ENCODE peak calls at places on chromosomes 3 and 15, in four cellular contexts. P, R, Q and X are unnamed samples.

GRCh38 chr3:8891774-8892173 is 71.5 kb downstream of the RAD18 start:
- DNase-seq in Q (no peak), P (no peak), R (no peak), X (no peak)

GRCh38 chr3:39141211-39141995 is 12.0 kb downstream of the CSRNP1 start:
- DNase-seq in Q (no peak), R (peak), P (no peak), X (no peak)

GRCh38 chr15:48963524-48964113 is at the start of gene SHC4:
- DNase-seq in P (peak), Q (no peak), R (peak), X (no peak)

GRCh38 chr3:125125822-125126245 is 70.0 kb upstream of the HEG1 start:
- DNase-seq in Q (no peak), R (no peak), P (peak), X (no peak)

GRCh38 chr15:71725215-71725955 is 85.0 kb upstream of the NR2E3 start:
- DNase-seq in Q (no peak), R (no peak), P (no peak), X (no peak)

GRCh38 chr15:93362821-93363220 is 273.8 kb upstream of the RGMA start:
- DNase-seq in P (no peak), R (no peak), Q (no peak), X (no peak)

GRCh38 chr3:102102394-102102793 is 253.1 kb downstream of the NFKBIZ start:
- DNase-seq in Q (no peak), P (no peak), R (no peak), X (no peak)

GRCh38 chr3:57972421-57973111 is 35.7 kb upstream of the FLNB start:
- DNase-seq in R (no peak), Q (no peak), P (no peak), X (no peak)

GRCh38 chr3:103136621-103137020 is 701.8 kb downstream of the ZPLD1 start:
- DNase-seq in P (no peak), Q (no peak), R (no peak), X (no peak)

GRCh38 chr15:92909131-92909781 is 9.1 kb downstream of the CHD2 start:
- DNase-seq in P (no peak), R (no peak), Q (no peak), X (no peak)

GRCh38 chr3:130699765-130700164 is 46.9 kb downstream of the PIK3R4 start:
- DNase-seq in R (peak), P (peak), Q (no peak), X (no peak)

GRCh38 chr3:69938061-69938460 is 61.5 kb upstream of the SAMMSON start:
- DNase-seq in P (no peak), R (no peak), Q (no peak), X (no peak)

GRCh38 chr15:58852347-58852746 is 81.1 kb downstream of the SLTM start:
- DNase-seq in Q (no peak), P (no peak), R (peak), X (no peak)

GRCh38 chr3:4571690-4572334 is 78.7 kb downstream of the ITPR1 start:
- DNase-seq in Q (no peak), P (no peak), R (no peak), X (no peak)

GRCh38 chr3:126329927-126330725 is 27.1 kb downstream of the KLF15 start:
- DNase-seq in P (no peak), R (no peak), Q (no peak), X (no peak)

GRCh38 chr3:133478624-133479023 is 78.8 kb downstream of the BFSP2 start:
- DNase-seq in R (no peak), P (no peak), Q (no peak), X (no peak)

GRCh38 chr3:178295257-178295912 is 240.9 kb upstream of the KCNMB2 start:
- DNase-seq in R (no peak), Q (no peak), P (peak), X (no peak)

GRCh38 chr3:49171775-49172500 is 540 bp downstream of the KLHDC8B start:
- DNase-seq in Q (no peak), P (peak), R (no peak), X (no peak)

GRCh38 chr3:160127308-160127707 is 97.9 kb upstream of the C3orf80 start:
- DNase-seq in R (no peak), P (no peak), Q (no peak), X (no peak)

GRCh38 chr3:11272913-11273574 is 847 bp downstream of the ATG7 start:
- DNase-seq in Q (no peak), R (no peak), P (no peak), X (no peak)

GRCh38 chr3:183396662-183397391 is 31.6 kb downstream of the MCF2L2 start:
- DNase-seq in Q (no peak), R (no peak), P (no peak), X (no peak)

GRCh38 chr3:156448300-156448699 is 106.6 kb downstream of the SSR3 start:
- DNase-seq in Q (no peak), P (peak), R (peak), X (no peak)

GRCh38 chr3:171711461-171711860 is 98.8 kb downstream of the PLD1 start:
- DNase-seq in P (no peak), R (no peak), Q (no peak), X (no peak)

GRCh38 chr3:48656841-48657281 is 5.8 kb downstream of the CELSR3 start:
- DNase-seq in R (no peak), P (no peak), Q (no peak), X (no peak)

GRCh38 chr15:33960160-33960559 is 8.1 kb upstream of the CHRM5 start:
- DNase-seq in R (peak), P (no peak), Q (no peak), X (no peak)

GRCh38 chr3:134074001-134074789 is 44.5 kb upstream of the SLCO2A1 start:
- DNase-seq in P (no peak), Q (no peak), R (no peak), X (no peak)

GRCh38 chr3:124986153-124987143 is 51.9 kb upstream of the MUC13 start:
- DNase-seq in Q (no peak), R (peak), P (peak), X (no peak)

GRCh38 chr15:74399511-74400312 is 32.3 kb upstream of the CYP11A1 start:
- DNase-seq in P (no peak), R (no peak), Q (no peak), X (no peak)